ENCODE peak calls at places on chromosomes 16 and 17, in four cellular contexts. One of them, this sample, is unnamed.
A peak's percentile ranks its signal among the peaks of the same experiment; 100 is the strongest.

GRCh38 chr16:20903116-20903888 is 2.7 kb downstream of the LYRM1 start:
- DNase-seq in MM.1S: no peak
- DNase-seq in colonic mucosa: no peak
- DNase-seq in IMR-90: no peak
- DNase-seq in this sample: no peak

GRCh38 chr16:87834668-87835473 is 34.4 kb downstream of the SLC7A5 start:
- DNase-seq in MM.1S: no peak
- DNase-seq in colonic mucosa: no peak
- DNase-seq in IMR-90: peak; percentile 65
- DNase-seq in this sample: no peak

GRCh38 chr17:64130559-64131001 is 636 bp upstream of the ERN1 start:
- DNase-seq in MM.1S: no peak
- DNase-seq in colonic mucosa: peak; percentile 53
- DNase-seq in IMR-90: peak; percentile 80
- DNase-seq in this sample: peak; percentile 80

GRCh38 chr16:12059216-12059769 is 82.8 kb downstream of the SNX29 start:
- DNase-seq in MM.1S: no peak
- DNase-seq in colonic mucosa: no peak
- DNase-seq in IMR-90: no peak
- DNase-seq in this sample: peak; percentile 86

GRCh38 chr16:77223184-77223583 is 24.0 kb downstream of the SYCE1L start:
- DNase-seq in MM.1S: no peak
- DNase-seq in colonic mucosa: peak; percentile 25
- DNase-seq in IMR-90: no peak
- DNase-seq in this sample: no peak

GRCh38 chr17:51298508-51299371 is 38.4 kb downstream of the UTP18 start:
- DNase-seq in MM.1S: peak; percentile 39
- DNase-seq in colonic mucosa: no peak
- DNase-seq in IMR-90: peak; percentile 54
- DNase-seq in this sample: no peak

GRCh38 chr17:78360371-78361226 is 722 bp upstream of the SOCS3 start:
- DNase-seq in MM.1S: peak; percentile 85
- DNase-seq in colonic mucosa: peak; percentile 99
- DNase-seq in IMR-90: peak; percentile 80
- DNase-seq in this sample: peak; percentile 98

GRCh38 chr16:58501242-58502131 is 1.5 kb downstream of the NDRG4 start:
- DNase-seq in MM.1S: peak; percentile 63
- DNase-seq in colonic mucosa: no peak
- DNase-seq in IMR-90: no peak
- DNase-seq in this sample: peak; percentile 75

GRCh38 chr17:41647038-41647813 is 22.9 kb upstream of the KRT17 start:
- DNase-seq in MM.1S: no peak
- DNase-seq in colonic mucosa: no peak
- DNase-seq in IMR-90: no peak
- DNase-seq in this sample: peak; percentile 65

GRCh38 chr16:50462793-50463507 is 85.2 kb upstream of the NKD1 start:
- DNase-seq in MM.1S: no peak
- DNase-seq in colonic mucosa: no peak
- DNase-seq in IMR-90: no peak
- DNase-seq in this sample: no peak

GRCh38 chr17:35299108-35299507 is 56.2 kb downstream of the SLFN5 start:
- DNase-seq in MM.1S: no peak
- DNase-seq in colonic mucosa: no peak
- DNase-seq in IMR-90: no peak
- DNase-seq in this sample: no peak

GRCh38 chr16:29898786-29899515 is 399 bp downstream of the SEZ6L2 start:
- DNase-seq in MM.1S: no peak
- DNase-seq in colonic mucosa: peak; percentile 56
- DNase-seq in IMR-90: no peak
- DNase-seq in this sample: no peak

GRCh38 chr17:68738044-68738443 is 136.9 kb upstream of the FAM20A start:
- DNase-seq in MM.1S: no peak
- DNase-seq in colonic mucosa: no peak
- DNase-seq in IMR-90: no peak
- DNase-seq in this sample: no peak

GRCh38 chr17:73580311-73580710 is 63.9 kb downstream of the SDK2 start:
- DNase-seq in MM.1S: no peak
- DNase-seq in colonic mucosa: no peak
- DNase-seq in IMR-90: no peak
- DNase-seq in this sample: no peak

GRCh38 chr17:8189041-8189710 is 804 bp downstream of the BORCS6 start:
- DNase-seq in MM.1S: no peak
- DNase-seq in colonic mucosa: peak; percentile 55
- DNase-seq in IMR-90: no peak
- DNase-seq in this sample: peak; percentile 85

GRCh38 chr17:77145635-77146632 is 5.2 kb downstream of the SEC14L1 start:
- DNase-seq in MM.1S: peak; percentile 92
- DNase-seq in colonic mucosa: peak; percentile 52
- DNase-seq in IMR-90: peak; percentile 76
- DNase-seq in this sample: peak; percentile 91

DNA sequence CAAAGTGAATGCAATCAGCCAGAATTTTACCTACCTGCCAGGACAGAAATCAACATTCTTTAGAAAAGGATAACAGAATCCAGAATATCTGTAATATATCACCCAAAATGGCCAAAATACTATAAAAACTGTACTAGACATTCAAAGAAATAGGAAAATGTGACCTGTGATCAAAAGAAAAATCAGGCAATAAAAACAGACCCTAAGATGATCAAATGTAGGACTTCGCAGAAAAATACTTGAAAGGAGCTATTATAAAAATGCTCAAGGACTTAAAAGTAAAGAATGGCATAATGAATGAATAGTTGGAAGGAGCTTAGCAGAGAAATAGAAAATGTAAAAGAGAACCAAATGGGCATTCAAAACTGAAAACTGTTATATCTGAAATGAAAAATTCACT is 4.1 kb downstream of the LPCAT2 start:
- DNase-seq in MM.1S: no peak
- DNase-seq in colonic mucosa: no peak
- DNase-seq in IMR-90: no peak
- DNase-seq in this sample: no peak
- H3K9me3 ChIP-seq in MM.1S: no peaks in the 10 kb centered on the region
- H3K9me3 ChIP-seq in colonic mucosa: no peaks in the 10 kb centered on the region
- H3K9me3 ChIP-seq in IMR-90: no peaks in the 10 kb centered on the region
- H3K9me3 ChIP-seq in this sample: no peaks in the 10 kb centered on the region

DNA sequence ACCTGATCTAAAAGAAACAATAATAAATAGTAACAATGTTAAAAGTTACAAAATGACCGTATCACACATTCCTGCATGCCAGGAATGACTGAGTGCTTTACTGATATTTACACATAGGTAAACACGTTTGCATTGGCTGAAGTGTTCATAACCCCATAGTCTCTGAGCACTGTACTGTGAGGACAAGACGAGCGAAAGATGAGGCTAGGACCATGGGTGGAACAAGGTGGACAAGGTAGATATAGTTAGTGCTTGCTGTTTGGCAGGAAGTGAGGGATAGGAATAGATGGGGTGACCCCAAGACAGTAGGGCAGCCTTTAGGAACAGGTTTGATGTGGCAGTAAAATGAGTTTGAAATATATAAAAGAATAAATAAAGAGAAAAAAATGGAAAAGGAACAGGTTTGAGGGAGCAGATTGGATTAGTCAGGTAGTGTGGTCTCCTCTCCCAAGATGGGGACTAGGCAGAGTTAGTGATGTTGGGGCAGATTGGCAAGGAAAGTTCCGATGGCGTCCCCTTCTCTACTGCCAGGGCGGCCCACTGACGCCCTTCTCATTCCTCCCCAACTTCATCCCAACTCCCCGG is 453 bp upstream of the E2F4 start:
- DNase-seq in MM.1S: no peak
- DNase-seq in colonic mucosa: no peak
- DNase-seq in IMR-90: no peak
- DNase-seq in this sample: no peak
- H3K9ac ChIP-seq in MM.1S: no peak overlapping the region
- H3K9ac ChIP-seq in colonic mucosa: no peak overlapping the region
- H3K9ac ChIP-seq in IMR-90: peak overlapping the region; percentile 24
- H3K9ac ChIP-seq in this sample: no peak overlapping the region

GRCh38 chr16:3383045-3383448 is 17.8 kb downstream of the ZSCAN32 start:
- DNase-seq in MM.1S: no peak
- DNase-seq in colonic mucosa: no peak
- DNase-seq in IMR-90: no peak
- DNase-seq in this sample: no peak
- H3K9me3 ChIP-seq in MM.1S: no peaks in the 10 kb centered on the region
- H3K9me3 ChIP-seq in colonic mucosa: peaks cover 29% of the 10 kb centered on the region
- H3K9me3 ChIP-seq in IMR-90: peaks cover 74% of the 10 kb centered on the region
- H3K9me3 ChIP-seq in this sample: peaks cover 75% of the 10 kb centered on the region

DNA sequence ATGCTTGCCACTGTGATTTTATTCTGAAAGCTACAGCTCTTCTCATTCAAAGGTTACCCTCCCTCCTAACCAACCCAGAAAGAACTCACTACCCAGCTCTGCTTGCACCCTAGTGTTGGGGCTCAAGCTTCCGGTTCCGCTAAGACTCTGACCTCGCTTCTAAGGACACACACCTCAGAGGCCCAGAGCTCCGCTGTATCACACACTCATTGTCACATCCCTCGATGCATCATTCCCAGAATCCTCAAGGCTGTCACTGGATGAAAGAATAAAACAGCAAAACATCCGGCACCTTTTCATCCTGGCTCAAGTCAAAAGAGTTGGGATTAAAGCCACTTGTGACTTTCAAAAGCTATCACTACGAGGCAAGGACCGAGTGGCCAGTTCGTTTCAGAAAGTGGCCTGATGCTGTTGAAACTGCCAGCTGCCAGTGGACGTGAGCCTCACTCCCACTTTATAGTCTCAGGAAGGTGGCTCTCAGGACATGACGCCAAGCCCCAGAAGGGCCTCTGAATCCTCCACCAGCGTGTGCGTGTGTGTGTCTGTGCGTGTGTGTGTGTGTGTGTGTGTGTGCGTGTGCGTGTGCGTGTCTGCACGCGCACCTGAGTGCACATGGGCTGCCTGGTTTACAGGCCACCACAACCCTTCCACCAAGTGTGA is 29.0 kb downstream of the ZFHX3 start:
- DNase-seq in MM.1S: no peak
- DNase-seq in colonic mucosa: no peak
- DNase-seq in IMR-90: no peak
- DNase-seq in this sample: no peak
- H3K9ac ChIP-seq in MM.1S: no peak overlapping the region
- H3K9ac ChIP-seq in colonic mucosa: no peak overlapping the region
- H3K9ac ChIP-seq in IMR-90: no peak overlapping the region
- H3K9ac ChIP-seq in this sample: no peak overlapping the region

GRCh38 chr17:56928586-56928985 is 14.7 kb upstream of the TRIM25 start:
- DNase-seq in MM.1S: no peak
- DNase-seq in colonic mucosa: no peak
- DNase-seq in IMR-90: no peak
- DNase-seq in this sample: no peak
- H3K9me3 ChIP-seq in MM.1S: no peaks in the 10 kb centered on the region
- H3K9me3 ChIP-seq in colonic mucosa: no peaks in the 10 kb centered on the region
- H3K9me3 ChIP-seq in IMR-90: peaks cover 3% of the 10 kb centered on the region
- H3K9me3 ChIP-seq in this sample: peaks cover 2% of the 10 kb centered on the region

GRCh38 chr17:66950886-66951604 is 13.5 kb upstream of the CACNG4 start:
- DNase-seq in MM.1S: no peak
- DNase-seq in colonic mucosa: no peak
- DNase-seq in IMR-90: no peak
- DNase-seq in this sample: peak; percentile 35
- H3K9ac ChIP-seq in MM.1S: no peak overlapping the region
- H3K9ac ChIP-seq in colonic mucosa: no peak overlapping the region
- H3K9ac ChIP-seq in IMR-90: no peak overlapping the region
- H3K9ac ChIP-seq in this sample: no peak overlapping the region

DNA sequence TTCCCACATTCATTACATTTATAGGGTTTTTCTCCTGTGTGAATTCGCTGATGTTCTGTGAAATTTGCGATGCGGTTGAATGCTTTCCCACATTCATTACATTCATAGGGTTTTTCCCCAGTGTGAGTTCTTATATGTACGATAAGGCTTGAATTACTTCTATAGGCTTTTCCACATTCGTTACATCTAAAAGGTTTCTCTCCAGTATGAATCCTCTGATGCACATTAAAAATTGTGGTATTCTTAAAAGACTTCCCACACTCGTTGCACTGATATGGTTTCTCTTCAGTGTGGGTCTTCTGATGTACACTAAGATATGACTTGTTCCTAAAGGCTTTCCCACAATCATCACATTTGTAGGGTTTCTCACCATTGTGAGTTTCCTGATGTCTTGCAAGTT is 30.4 kb downstream of the ZNF624 start:
- DNase-seq in MM.1S: no peak
- DNase-seq in colonic mucosa: no peak
- DNase-seq in IMR-90: no peak
- DNase-seq in this sample: no peak
- H3K9me3 ChIP-seq in MM.1S: no peaks in the 10 kb centered on the region
- H3K9me3 ChIP-seq in colonic mucosa: peaks cover 19% of the 10 kb centered on the region
- H3K9me3 ChIP-seq in IMR-90: peaks cover 61% of the 10 kb centered on the region
- H3K9me3 ChIP-seq in this sample: peaks cover 31% of the 10 kb centered on the region

GRCh38 chr17:9905902-9906301 is 831 bp upstream of the RCVRN start:
- DNase-seq in MM.1S: no peak
- DNase-seq in colonic mucosa: no peak
- DNase-seq in IMR-90: no peak
- DNase-seq in this sample: peak; percentile 24
- H3K9ac ChIP-seq in MM.1S: no peak overlapping the region
- H3K9ac ChIP-seq in colonic mucosa: no peak overlapping the region
- H3K9ac ChIP-seq in IMR-90: no peak overlapping the region
- H3K9ac ChIP-seq in this sample: no peak overlapping the region

GRCh38 chr16:35685085-35685484 is 2225.7 kb downstream of the TP53TG3F start:
- DNase-seq in MM.1S: no peak
- DNase-seq in colonic mucosa: no peak
- DNase-seq in IMR-90: no peak
- DNase-seq in this sample: no peak
- H3K9me3 ChIP-seq in MM.1S: no peaks in the 10 kb centered on the region
- H3K9me3 ChIP-seq in colonic mucosa: no peaks in the 10 kb centered on the region
- H3K9me3 ChIP-seq in IMR-90: peaks cover 12% of the 10 kb centered on the region
- H3K9me3 ChIP-seq in this sample: no peaks in the 10 kb centered on the region